ENCODE peak calls at places on chromosomes 6 and 20, in eight cellular contexts. One of them, this sample, is unnamed.
A peak's percentile ranks its signal among the peaks of the same experiment; 100 is the strongest.

GRCh38 chr6:168098431-168098861 is 19.4 kb upstream of the FRMD1 start:
- DNase-seq in GM23248: no peak
- DNase-seq in pancreas: peak; percentile 51
- DNase-seq in breast epithelium: no peak
- DNase-seq in MM.1S: no peak
- DNase-seq in aorta: peak; percentile 51
- DNase-seq in CD8-positive, alpha-beta T cell: no peak
- DNase-seq in fibroblast of lung: no peak
- DNase-seq in this sample: no peak

GRCh38 chr6:115870464-115870863 is 190.2 kb downstream of the FRK start:
- DNase-seq in CD8-positive, alpha-beta T cell: no peak
- DNase-seq in MM.1S: no peak
- DNase-seq in pancreas: no peak
- DNase-seq in GM23248: no peak
- DNase-seq in breast epithelium: no peak
- DNase-seq in aorta: no peak
- DNase-seq in fibroblast of lung: no peak
- DNase-seq in this sample: no peak

GRCh38 chr6:124073820-124074587 is 270.3 kb downstream of the NKAIN2 start:
- DNase-seq in MM.1S: no peak
- DNase-seq in breast epithelium: no peak
- DNase-seq in CD8-positive, alpha-beta T cell: no peak
- DNase-seq in pancreas: no peak
- DNase-seq in GM23248: no peak
- DNase-seq in aorta: no peak
- DNase-seq in fibroblast of lung: no peak
- DNase-seq in this sample: no peak

GRCh38 chr6:20085817-20086216 is 126.5 kb downstream of the MBOAT1 start:
- DNase-seq in aorta: no peak
- DNase-seq in fibroblast of lung: no peak
- DNase-seq in GM23248: no peak
- DNase-seq in breast epithelium: no peak
- DNase-seq in CD8-positive, alpha-beta T cell: no peak
- DNase-seq in pancreas: no peak
- DNase-seq in MM.1S: no peak
- DNase-seq in this sample: no peak

GRCh38 chr6:135667694-135668455 is 170.3 kb upstream of the AHI1 start:
- DNase-seq in CD8-positive, alpha-beta T cell: no peak
- DNase-seq in MM.1S: no peak
- DNase-seq in aorta: no peak
- DNase-seq in breast epithelium: no peak
- DNase-seq in pancreas: no peak
- DNase-seq in GM23248: peak; percentile 67
- DNase-seq in fibroblast of lung: peak; percentile 51
- DNase-seq in this sample: peak; percentile 8

GRCh38 chr20:62040933-62041332 is 24.7 kb downstream of the TAF4 start:
- DNase-seq in CD8-positive, alpha-beta T cell: no peak
- DNase-seq in pancreas: no peak
- DNase-seq in breast epithelium: no peak
- DNase-seq in GM23248: no peak
- DNase-seq in fibroblast of lung: no peak
- DNase-seq in MM.1S: no peak
- DNase-seq in aorta: peak; percentile 61
- DNase-seq in this sample: no peak

GRCh38 chr6:68559716-68560115 is 75.4 kb upstream of the ADGRB3 start:
- DNase-seq in fibroblast of lung: peak; percentile 24
- DNase-seq in pancreas: no peak
- DNase-seq in CD8-positive, alpha-beta T cell: no peak
- DNase-seq in breast epithelium: no peak
- DNase-seq in aorta: no peak
- DNase-seq in MM.1S: no peak
- DNase-seq in GM23248: no peak
- DNase-seq in this sample: no peak

GRCh38 chr20:17939622-17940446 is 28.8 kb downstream of the SNX5 start:
- DNase-seq in GM23248: no peak
- DNase-seq in aorta: no peak
- DNase-seq in fibroblast of lung: no peak
- DNase-seq in CD8-positive, alpha-beta T cell: no peak
- DNase-seq in MM.1S: no peak
- DNase-seq in pancreas: no peak
- DNase-seq in breast epithelium: no peak
- DNase-seq in this sample: no peak

GRCh38 chr6:12873706-12874105 is 157.1 kb downstream of the PHACTR1 start:
- DNase-seq in fibroblast of lung: peak; percentile 14
- DNase-seq in pancreas: no peak
- DNase-seq in CD8-positive, alpha-beta T cell: no peak
- DNase-seq in aorta: no peak
- DNase-seq in breast epithelium: no peak
- DNase-seq in MM.1S: no peak
- DNase-seq in GM23248: peak; percentile 36
- DNase-seq in this sample: no peak

GRCh38 chr6:38687043-38687353 is 15.9 kb downstream of the GLO1 start:
- DNase-seq in breast epithelium: no peak
- DNase-seq in MM.1S: no peak
- DNase-seq in GM23248: no peak
- DNase-seq in pancreas: no peak
- DNase-seq in aorta: no peak
- DNase-seq in fibroblast of lung: no peak
- DNase-seq in CD8-positive, alpha-beta T cell: no peak
- DNase-seq in this sample: no peak

GRCh38 chr6:119978274-119978889 is 628.8 kb upstream of the MAN1A1 start:
- DNase-seq in MM.1S: peak; percentile 59
- DNase-seq in GM23248: peak; percentile 65
- DNase-seq in breast epithelium: no peak
- DNase-seq in pancreas: no peak
- DNase-seq in fibroblast of lung: peak; percentile 22
- DNase-seq in aorta: no peak
- DNase-seq in CD8-positive, alpha-beta T cell: no peak
- DNase-seq in this sample: no peak

GRCh38 chr6:147930743-147931142 is 411.9 kb upstream of the SASH1 start:
- DNase-seq in fibroblast of lung: no peak
- DNase-seq in CD8-positive, alpha-beta T cell: no peak
- DNase-seq in pancreas: no peak
- DNase-seq in MM.1S: no peak
- DNase-seq in GM23248: no peak
- DNase-seq in breast epithelium: no peak
- DNase-seq in aorta: no peak
- DNase-seq in this sample: no peak

GRCh38 chr6:138105446-138105845 is 1.8 kb downstream of the PERP start:
- DNase-seq in GM23248: no peak
- DNase-seq in breast epithelium: no peak
- DNase-seq in CD8-positive, alpha-beta T cell: no peak
- DNase-seq in pancreas: no peak
- DNase-seq in fibroblast of lung: no peak
- DNase-seq in MM.1S: peak; percentile 39
- DNase-seq in aorta: no peak
- DNase-seq in this sample: peak; percentile 67

GRCh38 chr20:51513545-51513944 is 29.0 kb downstream of the NFATC2 start:
- DNase-seq in breast epithelium: no peak
- DNase-seq in MM.1S: no peak
- DNase-seq in aorta: no peak
- DNase-seq in CD8-positive, alpha-beta T cell: no peak
- DNase-seq in GM23248: no peak
- DNase-seq in fibroblast of lung: no peak
- DNase-seq in pancreas: no peak
- DNase-seq in this sample: no peak

GRCh38 chr20:51510169-51510568 is 32.4 kb downstream of the NFATC2 start:
- DNase-seq in CD8-positive, alpha-beta T cell: no peak
- DNase-seq in MM.1S: no peak
- DNase-seq in fibroblast of lung: no peak
- DNase-seq in GM23248: no peak
- DNase-seq in aorta: no peak
- DNase-seq in pancreas: no peak
- DNase-seq in breast epithelium: no peak
- DNase-seq in this sample: no peak

GRCh38 chr20:51510961-51511360 is 31.6 kb downstream of the NFATC2 start:
- DNase-seq in fibroblast of lung: no peak
- DNase-seq in GM23248: no peak
- DNase-seq in CD8-positive, alpha-beta T cell: no peak
- DNase-seq in MM.1S: no peak
- DNase-seq in pancreas: no peak
- DNase-seq in breast epithelium: no peak
- DNase-seq in aorta: no peak
- DNase-seq in this sample: no peak

GRCh38 chr20:51512645-51513044 is 29.9 kb downstream of the NFATC2 start:
- DNase-seq in CD8-positive, alpha-beta T cell: no peak
- DNase-seq in aorta: no peak
- DNase-seq in MM.1S: no peak
- DNase-seq in breast epithelium: no peak
- DNase-seq in GM23248: no peak
- DNase-seq in fibroblast of lung: no peak
- DNase-seq in pancreas: no peak
- DNase-seq in this sample: no peak

DNA sequence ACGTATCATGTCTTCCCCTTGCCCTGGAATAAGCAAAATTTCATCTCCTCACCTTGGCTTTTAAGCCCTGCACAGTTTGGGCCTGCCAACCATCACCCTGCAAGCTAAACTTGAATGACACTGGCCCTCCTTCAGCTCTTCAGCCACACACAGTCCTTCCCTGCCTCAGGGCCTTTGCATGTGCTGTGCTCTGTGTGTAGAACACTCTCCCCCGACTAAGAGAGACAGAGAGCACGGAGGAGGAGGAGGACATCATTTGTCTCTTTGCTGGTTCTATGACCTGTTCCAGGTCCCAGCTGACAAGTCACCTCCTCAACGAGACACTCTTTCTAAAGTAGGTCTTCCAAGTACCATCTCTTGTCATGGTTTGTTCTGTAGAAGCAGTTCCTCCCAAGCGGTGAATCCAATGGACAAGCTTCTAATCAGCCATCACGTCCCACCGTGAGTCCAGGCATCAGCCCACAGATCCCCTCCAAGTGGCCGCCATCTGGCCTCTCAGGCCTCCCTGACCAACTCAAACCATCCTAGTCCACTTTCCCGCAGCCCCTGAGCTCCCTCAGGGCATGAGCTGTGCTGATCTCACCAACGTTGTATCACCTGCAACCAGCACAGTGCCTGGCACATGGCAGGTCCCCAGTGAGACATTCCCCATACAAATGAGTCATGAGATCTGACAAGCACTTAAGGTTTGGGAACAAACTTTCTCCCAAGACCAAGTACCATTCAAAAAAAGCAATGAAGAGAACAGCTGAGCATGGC is 30.5 kb downstream of the NFATC2 start:
- DNase-seq in pancreas: no peak
- DNase-seq in MM.1S: no peak
- DNase-seq in GM23248: no peak
- DNase-seq in aorta: no peak
- DNase-seq in CD8-positive, alpha-beta T cell: no peak
- DNase-seq in breast epithelium: no peak
- DNase-seq in fibroblast of lung: no peak
- DNase-seq in this sample: no peak
- H3K36me3 ChIP-seq in pancreas: no peaks in the 10 kb centered on the region
- H3K36me3 ChIP-seq in MM.1S: no peaks in the 10 kb centered on the region
- H3K36me3 ChIP-seq in GM23248: no peaks in the 10 kb centered on the region
- H3K36me3 ChIP-seq in aorta: peaks cover 2% of the 10 kb centered on the region
- H3K36me3 ChIP-seq in CD8-positive, alpha-beta T cell: peaks cover 23% of the 10 kb centered on the region
- H3K36me3 ChIP-seq in breast epithelium: no peaks in the 10 kb centered on the region
- H3K36me3 ChIP-seq in fibroblast of lung: no peaks in the 10 kb centered on the region
- H3K36me3 ChIP-seq in this sample: no peaks in the 10 kb centered on the region

DNA sequence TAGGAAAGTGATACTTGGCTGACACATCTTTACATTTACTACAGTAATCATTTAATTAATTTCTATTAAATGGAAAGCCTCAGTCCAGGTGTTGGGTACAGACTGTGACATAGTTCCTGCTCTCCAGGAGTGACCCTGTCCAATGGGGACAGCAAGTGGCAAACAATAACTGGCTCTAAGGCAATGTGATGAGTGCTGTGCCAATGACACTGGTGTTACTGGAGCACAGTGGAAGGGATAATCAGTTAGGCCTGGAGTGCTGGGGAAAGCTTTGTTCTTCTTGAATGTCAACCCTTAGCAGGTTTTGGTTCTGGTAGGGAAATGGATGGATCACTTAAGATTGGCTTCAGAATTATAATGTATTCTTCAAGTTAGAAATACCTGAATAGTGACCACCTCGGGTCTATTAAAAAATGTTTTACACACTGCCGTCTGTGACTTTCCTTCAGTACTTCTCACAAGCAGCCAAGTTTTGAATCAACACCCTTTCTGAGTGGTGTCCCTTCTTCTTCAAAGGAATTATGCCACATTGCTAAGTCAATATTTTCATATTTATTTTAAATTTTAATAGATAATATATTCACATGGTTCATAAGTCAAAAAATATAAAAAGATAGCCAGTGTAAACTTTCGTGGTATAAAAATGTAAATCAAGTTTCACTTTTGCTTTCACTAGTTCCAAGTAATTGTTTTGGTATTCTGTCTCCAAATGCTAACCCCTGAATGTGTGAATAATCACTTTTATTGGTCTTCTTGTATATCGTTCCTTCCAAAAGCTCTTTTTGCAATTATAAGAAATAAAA is 9.6 kb downstream of the CMTR1 start:
- DNase-seq in CD8-positive, alpha-beta T cell: no peak
- DNase-seq in aorta: no peak
- DNase-seq in GM23248: peak; percentile 31
- DNase-seq in fibroblast of lung: no peak
- DNase-seq in breast epithelium: no peak
- DNase-seq in MM.1S: peak; percentile 44
- DNase-seq in pancreas: no peak
- DNase-seq in this sample: no peak
- H3K36me3 ChIP-seq in CD8-positive, alpha-beta T cell: peaks cover 35% of the 10 kb centered on the region
- H3K36me3 ChIP-seq in aorta: peaks cover 2% of the 10 kb centered on the region
- H3K36me3 ChIP-seq in GM23248: peaks cover 50% of the 10 kb centered on the region
- H3K36me3 ChIP-seq in fibroblast of lung: peaks cover 9% of the 10 kb centered on the region
- H3K36me3 ChIP-seq in breast epithelium: no peaks in the 10 kb centered on the region
- H3K36me3 ChIP-seq in MM.1S: peaks cover 12% of the 10 kb centered on the region
- H3K36me3 ChIP-seq in pancreas: peaks cover 6% of the 10 kb centered on the region
- H3K36me3 ChIP-seq in this sample: peaks cover 5% of the 10 kb centered on the region

GRCh38 chr20:56634307-56634706 is 5.2 kb downstream of the TFAP2C start:
- DNase-seq in CD8-positive, alpha-beta T cell: no peak
- DNase-seq in GM23248: no peak
- DNase-seq in pancreas: no peak
- DNase-seq in breast epithelium: no peak
- DNase-seq in aorta: no peak
- DNase-seq in MM.1S: no peak
- DNase-seq in fibroblast of lung: no peak
- DNase-seq in this sample: no peak
- H3K36me3 ChIP-seq in CD8-positive, alpha-beta T cell: no peaks in the 10 kb centered on the region
- H3K36me3 ChIP-seq in GM23248: peaks cover 45% of the 10 kb centered on the region
- H3K36me3 ChIP-seq in pancreas: no peaks in the 10 kb centered on the region
- H3K36me3 ChIP-seq in breast epithelium: peaks cover 3% of the 10 kb centered on the region
- H3K36me3 ChIP-seq in aorta: no peaks in the 10 kb centered on the region
- H3K36me3 ChIP-seq in MM.1S: no peaks in the 10 kb centered on the region
- H3K36me3 ChIP-seq in fibroblast of lung: no peaks in the 10 kb centered on the region
- H3K36me3 ChIP-seq in this sample: no peaks in the 10 kb centered on the region

DNA sequence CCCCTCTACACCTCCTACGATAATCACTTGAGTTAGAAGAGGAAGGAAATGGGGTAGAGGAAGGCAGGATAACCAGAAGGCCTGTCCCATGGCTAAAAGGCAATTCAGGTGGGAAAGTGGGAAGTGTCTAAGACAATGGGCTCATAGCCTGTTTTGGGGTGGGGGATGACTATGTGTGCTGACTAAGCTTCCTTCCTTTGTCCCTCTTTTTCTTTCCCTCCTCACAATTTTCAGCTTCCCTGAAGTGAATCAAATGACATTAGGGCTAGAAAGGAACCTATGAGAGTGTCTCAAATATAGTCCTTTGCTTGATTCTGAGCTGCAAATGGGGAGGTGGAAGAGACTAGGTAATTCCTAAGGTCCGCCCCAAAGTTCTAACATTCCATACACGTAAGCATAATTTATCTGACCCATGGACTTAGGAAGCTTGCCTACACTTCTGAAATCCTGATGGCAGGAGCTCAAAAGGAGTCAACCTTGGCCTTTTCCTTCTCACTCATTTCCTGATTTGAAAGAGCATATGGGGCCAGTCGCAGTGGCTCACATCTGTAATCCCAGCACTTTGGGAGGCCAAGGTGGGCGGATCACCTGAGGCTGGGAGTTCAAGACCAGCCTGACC is 24.2 kb downstream of the EDEM2 start:
- DNase-seq in GM23248: no peak
- DNase-seq in aorta: no peak
- DNase-seq in fibroblast of lung: no peak
- DNase-seq in CD8-positive, alpha-beta T cell: no peak
- DNase-seq in breast epithelium: no peak
- DNase-seq in MM.1S: no peak
- DNase-seq in pancreas: no peak
- DNase-seq in this sample: no peak
- H3K36me3 ChIP-seq in GM23248: peaks cover 21% of the 10 kb centered on the region
- H3K36me3 ChIP-seq in aorta: peaks cover 10% of the 10 kb centered on the region
- H3K36me3 ChIP-seq in fibroblast of lung: peaks cover 6% of the 10 kb centered on the region
- H3K36me3 ChIP-seq in CD8-positive, alpha-beta T cell: peaks cover 60% of the 10 kb centered on the region
- H3K36me3 ChIP-seq in breast epithelium: peaks cover 10% of the 10 kb centered on the region
- H3K36me3 ChIP-seq in MM.1S: no peaks in the 10 kb centered on the region
- H3K36me3 ChIP-seq in pancreas: peaks cover 41% of the 10 kb centered on the region
- H3K36me3 ChIP-seq in this sample: peaks cover 6% of the 10 kb centered on the region

This sample was measured in prostate gland.